ENCODE peak calls at places on chromosome 10, in seven cellular contexts. F, U, X, K, Y, O and W are unnamed samples.

GRCh38 chr10:129848571-129849451 is 115.3 kb downstream of the EBF3 start:
- DNase-seq in K (peak), Y (no peak), O (no peak), F (no peak), U (no peak), X (no peak), W (no peak)

GRCh38 chr10:125538947-125539649 is 143.9 kb downstream of the TEX36 start:
- DNase-seq in K (no peak), X (no peak), O (peak), U (no peak), F (no peak), Y (no peak), W (no peak)

GRCh38 chr10:81820418-81820817 is 54.6 kb upstream of the NRG3 start:
- DNase-seq in Y (peak), K (no peak), X (no peak), U (no peak), F (no peak), O (no peak), W (peak)

GRCh38 chr10:94077042-94077441 is 83.3 kb downstream of the PLCE1 start:
- DNase-seq in U (no peak), Y (no peak), F (no peak), X (no peak), O (no peak), K (no peak), W (no peak)

GRCh38 chr10:17025444-17026295 is 103.9 kb downstream of the CUBN start:
- DNase-seq in X (peak), K (no peak), O (no peak), Y (peak), U (peak), F (no peak), W (peak)

GRCh38 chr10:62424026-62424425 is 49.9 kb downstream of the ZNF365 start:
- DNase-seq in Y (no peak), F (no peak), K (no peak), X (no peak), U (no peak), O (no peak), W (no peak)

GRCh38 chr10:126924180-126924914 is 19.1 kb downstream of the DOCK1 start:
- DNase-seq in Y (no peak), O (no peak), U (no peak), F (no peak), K (no peak), X (peak), W (no peak)

GRCh38 chr10:29628912-29629526 is 5.8 kb downstream of the SVIL start:
- DNase-seq in Y (no peak), F (no peak), U (no peak), O (no peak), X (no peak), K (no peak), W (no peak)

GRCh38 chr10:126262971-126263370 is 125.3 kb downstream of the ADAM12 start:
- DNase-seq in O (no peak), F (no peak), U (no peak), Y (no peak), K (no peak), X (no peak), W (no peak)

GRCh38 chr10:117312430-117312829 is 62.8 kb downstream of the PDZD8 start:
- DNase-seq in X (peak), Y (no peak), F (no peak), O (no peak), U (no peak), K (no peak), W (no peak)

DNA sequence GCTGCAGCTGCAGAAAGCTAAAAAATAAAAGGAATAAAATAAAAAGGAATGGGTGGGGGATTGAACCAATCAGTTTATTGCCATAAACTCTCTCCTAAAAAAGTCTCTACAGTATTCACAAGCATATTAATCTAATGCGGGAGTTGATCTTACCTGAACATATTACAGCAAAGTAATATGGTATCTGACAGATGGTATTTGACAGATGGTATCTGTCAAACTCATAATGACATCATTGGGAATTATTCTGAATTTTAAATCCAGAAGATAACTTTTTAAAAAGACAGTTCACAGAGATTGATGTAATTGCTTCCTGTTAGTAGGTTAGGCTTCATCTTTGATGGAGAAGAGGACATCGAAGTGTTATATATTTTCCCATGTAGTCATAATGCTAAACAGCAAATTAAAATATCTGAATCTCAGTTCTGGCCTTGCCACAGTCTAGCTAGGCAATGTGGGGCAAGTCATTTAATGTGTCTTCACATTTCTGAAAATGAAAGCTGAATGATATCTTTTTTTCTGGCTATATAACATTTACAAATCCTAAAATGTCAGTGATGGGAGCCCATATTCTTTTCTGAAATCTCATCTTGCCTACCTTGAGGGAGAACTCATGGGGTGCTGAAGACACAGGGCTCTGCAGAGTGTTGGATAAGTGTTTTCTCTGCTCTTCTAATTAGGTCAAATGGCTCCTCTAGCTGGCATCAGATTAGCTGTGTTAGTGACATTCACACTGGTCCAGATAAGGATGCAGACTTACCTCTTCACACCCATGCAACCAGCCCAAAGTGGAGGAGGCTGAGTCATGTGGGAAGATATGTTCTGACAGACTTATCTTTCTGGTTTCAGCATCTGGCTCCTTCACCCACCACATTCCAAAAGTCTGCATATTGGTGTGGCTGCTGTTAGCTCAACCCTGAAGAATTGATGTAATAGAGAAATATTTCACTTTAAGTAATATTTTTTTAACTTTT is 2.1 kb upstream of the LIPM start:
- DNase-seq in F (no peak), Y (peak), K (no peak), X (peak), O (no peak), U (peak), W (no peak)
- H3K27ac ChIP-seq in F (no peak), Y (no peak), K (no peak), X (no peak), O (no peak), U (no peak), W (no peak)

DNA sequence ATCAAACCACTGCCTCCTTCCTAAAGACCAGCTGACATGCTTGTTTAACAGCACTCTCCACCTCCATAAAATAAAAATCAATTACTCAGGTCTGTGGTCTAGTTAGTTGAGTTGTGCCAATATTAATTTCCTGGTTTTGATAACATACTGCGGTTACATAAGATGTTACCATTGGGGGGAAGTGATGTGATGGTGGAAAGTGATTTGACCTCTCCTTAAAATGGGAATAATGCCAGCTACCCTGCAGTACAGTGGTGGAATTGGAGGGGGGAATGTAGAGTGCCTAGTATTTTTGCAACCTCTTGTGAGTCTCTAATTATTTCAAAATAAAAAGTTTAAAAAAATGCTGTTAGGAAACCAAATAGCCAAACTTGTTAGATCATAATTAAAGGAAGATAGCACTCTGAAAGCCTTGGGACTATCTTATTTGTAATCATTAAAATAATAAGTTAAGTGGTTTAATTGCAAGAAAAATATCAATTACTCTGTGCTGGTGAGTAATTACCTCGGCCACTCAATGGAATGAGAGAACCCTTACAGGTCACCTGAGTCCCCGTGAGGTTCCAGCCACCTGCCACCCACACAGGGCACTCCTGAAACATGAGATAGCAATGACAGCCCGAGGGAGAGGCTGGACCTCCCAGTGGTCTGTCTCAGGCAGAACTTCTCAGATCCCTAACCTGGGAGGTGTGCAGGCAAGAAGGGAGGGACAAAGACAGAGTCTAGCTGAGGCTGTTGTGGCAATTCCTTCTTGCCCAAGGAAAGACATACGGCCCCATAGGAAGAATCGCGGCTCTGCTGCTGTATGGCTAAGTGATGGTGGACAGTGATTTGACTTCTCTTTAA is 94.1 kb downstream of the SH3PXD2A start:
- DNase-seq in K (no peak), Y (no peak), X (peak), O (no peak), F (no peak), U (no peak), W (no peak)
- H3K23ac ChIP-seq in K (no peak), Y (no peak), X (no peak), O (no peak), F (no peak), U (no peak), W (no peak)

GRCh38 chr10:69552268-69552667 is 21.0 kb downstream of the NEUROG3 start:
- DNase-seq in Y (no peak), U (no peak), O (no peak), F (no peak), X (no peak), K (no peak), W (no peak)

GRCh38 chr10:69553328-69553727 is 19.9 kb downstream of the NEUROG3 start:
- DNase-seq in Y (no peak), U (no peak), F (no peak), K (no peak), X (no peak), O (no peak), W (no peak)

GRCh38 chr10:69549959-69550358 is 23.3 kb downstream of the NEUROG3 start:
- DNase-seq in U (no peak), F (no peak), O (no peak), K (no peak), Y (no peak), X (no peak), W (peak)

GRCh38 chr10:69558559-69558958 is 14.7 kb downstream of the NEUROG3 start:
- DNase-seq in X (no peak), U (no peak), Y (no peak), O (no peak), F (no peak), K (no peak), W (no peak)

GRCh38 chr10:69554611-69555010 is 18.6 kb downstream of the NEUROG3 start:
- DNase-seq in U (no peak), O (no peak), K (no peak), X (no peak), Y (no peak), F (no peak), W (no peak)
- H2BK120ac ChIP-seq in U (no peak), O (no peak), K (no peak), X (no peak), Y (no peak), F (no peak), W (no peak)

GRCh38 chr10:114754445-114755320 is 66.9 kb upstream of the FHIP2A start:
- DNase-seq in X (peak), Y (peak), O (no peak), F (no peak), U (peak), K (no peak), W (peak)

GRCh38 chr10:114751856-114752255 is 69.7 kb upstream of the FHIP2A start:
- DNase-seq in O (no peak), K (no peak), X (no peak), Y (no peak), U (peak), F (no peak), W (no peak)

GRCh38 chr10:114758331-114758730 is 63.2 kb upstream of the FHIP2A start:
- DNase-seq in O (no peak), U (peak), Y (no peak), F (no peak), K (no peak), X (no peak), W (no peak)

GRCh38 chr10:114753126-114753525 is 68.5 kb upstream of the FHIP2A start:
- DNase-seq in U (peak), Y (no peak), O (no peak), F (no peak), X (no peak), K (no peak), W (peak)

GRCh38 chr10:114755537-114755936 is 66.0 kb upstream of the FHIP2A start:
- DNase-seq in Y (no peak), O (no peak), K (no peak), F (no peak), U (no peak), X (peak), W (no peak)
- H3K27ac ChIP-seq in Y (no peak), O (no peak), K (no peak), F (no peak), U (no peak), X (no peak), W (no peak)

GRCh38 chr10:102404361-102405107 is 9.0 kb downstream of the NFKB2 start:
- DNase-seq in K (no peak), O (no peak), Y (no peak), X (no peak), F (no peak), U (no peak), W (no peak)
- H3K23ac ChIP-seq in K (no peak), O (no peak), Y (no peak), X (no peak), F (no peak), U (no peak), W (no peak)

GRCh38 chr10:67175354-67175753 is 249.5 kb downstream of the LRRTM3 start:
- DNase-seq in Y (no peak), O (no peak), K (no peak), U (no peak), F (no peak), X (no peak), W (no peak)
- H2BK120ac ChIP-seq in Y (no peak), O (no peak), K (no peak), U (no peak), F (no peak), X (no peak), W (no peak)

GRCh38 chr10:13882112-13882711 is 295.4 kb downstream of the PRPF18 start:
- DNase-seq in X (peak), O (peak), U (peak), Y (peak), F (peak), K (peak), W (peak)
- H3K27ac ChIP-seq in X (peak), O (peak), U (peak), Y (peak), F (peak), K (peak), W (peak)

GRCh38 chr10:77673086-77673485 is 35.5 kb upstream of the KCNMA1 start:
- DNase-seq in O (peak), U (peak), K (no peak), Y (no peak), X (peak), F (no peak), W (peak)
- H3K23ac ChIP-seq in O (no peak), U (no peak), K (no peak), Y (no peak), X (no peak), F (no peak), W (no peak)

GRCh38 chr10:82856953-82857352 is 982.0 kb downstream of the NRG3 start:
- DNase-seq in U (no peak), F (no peak), X (no peak), O (no peak), Y (no peak), K (no peak), W (no peak)

GRCh38 chr10:82867056-82867455 is 992.1 kb downstream of the NRG3 start:
- DNase-seq in Y (no peak), F (no peak), X (no peak), K (no peak), U (no peak), O (no peak), W (no peak)

GRCh38 chr10:82865366-82865765 is 990.4 kb downstream of the NRG3 start:
- DNase-seq in U (no peak), X (no peak), K (no peak), Y (no peak), O (no peak), F (no peak), W (no peak)

GRCh38 chr10:82866424-82867020 is 991.5 kb downstream of the NRG3 start:
- DNase-seq in Y (no peak), F (no peak), K (no peak), X (peak), U (peak), O (no peak), W (peak)

DNA sequence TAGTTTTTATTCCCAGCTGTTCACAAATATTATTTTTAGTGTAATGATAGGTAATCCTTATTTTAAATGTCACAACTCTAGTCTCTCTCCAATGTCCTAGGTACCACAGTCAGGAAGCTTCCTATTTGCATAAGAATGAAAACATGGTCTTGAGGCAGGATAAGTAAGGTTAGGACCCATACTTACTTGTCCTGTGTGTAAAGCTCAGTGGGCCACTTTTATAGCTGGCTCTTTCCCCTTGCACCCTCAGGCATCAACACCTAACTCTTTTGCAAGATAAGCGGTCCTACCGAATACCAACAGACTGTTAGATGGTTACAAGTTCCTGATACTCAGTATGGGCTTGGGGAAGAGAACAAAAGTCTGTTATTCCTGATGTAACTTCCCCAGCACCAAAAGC is 986.9 kb downstream of the NRG3 start:
- DNase-seq in O (no peak), F (no peak), Y (no peak), K (no peak), U (no peak), X (no peak), W (no peak)
- H2BK120ac ChIP-seq in O (no peak), F (no peak), Y (no peak), K (no peak), U (no peak), X (no peak), W (no peak)

GRCh38 chr10:72625608-72626443 is at the start of gene MICU1:
- DNase-seq in K (peak), X (peak), F (peak), O (peak), U (peak), Y (peak), W (peak)

GRCh38 chr10:72625276-72625607 is 637 bp downstream of the MICU1 start:
- DNase-seq in F (no peak), O (no peak), U (no peak), Y (no peak), X (peak), K (no peak), W (peak)

GRCh38 chr10:72626444-72626754 is 520 bp upstream of the MICU1 start:
- DNase-seq in U (no peak), X (no peak), F (no peak), K (no peak), O (no peak), Y (no peak), W (no peak)

DNA sequence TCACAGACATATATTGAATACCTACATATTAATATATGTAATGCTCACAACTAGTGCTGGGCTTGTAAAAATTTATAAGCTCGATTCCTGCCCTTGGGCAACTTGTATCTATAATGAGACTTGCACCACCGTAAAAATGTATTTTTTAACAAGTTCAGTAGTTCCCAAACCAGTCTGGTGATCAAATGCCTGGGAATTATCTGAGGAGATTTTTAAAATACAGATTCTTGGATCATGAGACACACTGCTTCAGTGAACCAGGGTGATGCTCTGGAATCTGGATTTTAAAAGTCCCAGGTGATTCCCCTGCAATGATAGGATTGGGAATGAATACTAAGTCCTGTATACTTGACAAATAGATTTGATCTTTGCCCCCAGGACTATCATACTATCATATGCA is 4.3 kb upstream of the MICU1 start:
- DNase-seq in X (peak), F (no peak), Y (no peak), U (no peak), O (no peak), K (no peak), W (no peak)
- H3K27ac ChIP-seq in X (no peak), F (no peak), Y (no peak), U (no peak), O (no peak), K (no peak), W (no peak)